ENCODE peak calls at places on chromosomes 1 and 21, in seven cellular contexts. One of them, this sample, is unnamed.

GRCh38 chr1:44406761-44407429 is 1.8 kb downstream of the RNF220 start:
- ATAC-seq in SK-N-SH treated with all-trans-retinoic acid at 6 μM for 48 hours: peak; percentile 7
- ATAC-seq in activated B cell treated with CpG ODN at 0.5 μM for 24 hours: peak; percentile 35
- ATAC-seq in esophagus mucosa: peak; percentile 43
- ATAC-seq in activated CD8-positive, alpha-beta T cell treated with anti-CD3 and anti-CD28 coated beads, Interleukin-2, amount 10 ng/mL, durations not matched to agents 7 days and 5 days: peak; percentile 10
- ATAC-seq in RWPE2: peak; percentile 24
- ATAC-seq in upper lobe of left lung: peak; percentile 46
- ATAC-seq in this sample: peak; percentile 20

GRCh38 chr1:31183927-31184554 is 55.6 kb downstream of the NKAIN1 start:
- ATAC-seq in SK-N-SH treated with all-trans-retinoic acid at 6 μM for 48 hours: peak; percentile 58
- ATAC-seq in activated B cell treated with CpG ODN at 0.5 μM for 24 hours: peak; percentile 32
- ATAC-seq in esophagus mucosa: no peak
- ATAC-seq in activated CD8-positive, alpha-beta T cell treated with anti-CD3 and anti-CD28 coated beads, Interleukin-2, amount 10 ng/mL, durations not matched to agents 7 days and 5 days: no peak
- ATAC-seq in RWPE2: no peak
- ATAC-seq in upper lobe of left lung: no peak
- ATAC-seq in this sample: no peak

GRCh38 chr21:44391345-44392091 is 38.1 kb downstream of the TRPM2 start:
- ATAC-seq in SK-N-SH treated with all-trans-retinoic acid at 6 μM for 48 hours: no peak
- ATAC-seq in activated B cell treated with CpG ODN at 0.5 μM for 24 hours: peak; percentile 34
- ATAC-seq in esophagus mucosa: no peak
- ATAC-seq in activated CD8-positive, alpha-beta T cell treated with anti-CD3 and anti-CD28 coated beads, Interleukin-2, amount 10 ng/mL, durations not matched to agents 7 days and 5 days: no peak
- ATAC-seq in RWPE2: no peak
- ATAC-seq in upper lobe of left lung: peak; percentile 44
- ATAC-seq in this sample: no peak

GRCh38 chr1:3514404-3514803 is 59.9 kb downstream of the ARHGEF16 start:
- ATAC-seq in SK-N-SH treated with all-trans-retinoic acid at 6 μM for 48 hours: no peak
- ATAC-seq in activated B cell treated with CpG ODN at 0.5 μM for 24 hours: no peak
- ATAC-seq in esophagus mucosa: no peak
- ATAC-seq in activated CD8-positive, alpha-beta T cell treated with anti-CD3 and anti-CD28 coated beads, Interleukin-2, amount 10 ng/mL, durations not matched to agents 7 days and 5 days: no peak
- ATAC-seq in RWPE2: no peak
- ATAC-seq in upper lobe of left lung: no peak
- ATAC-seq in this sample: no peak

GRCh38 chr1:29121516-29121937 is 2.2 kb downstream of the TMEM200B start:
- ATAC-seq in SK-N-SH treated with all-trans-retinoic acid at 6 μM for 48 hours: no peak
- ATAC-seq in activated B cell treated with CpG ODN at 0.5 μM for 24 hours: no peak
- ATAC-seq in esophagus mucosa: no peak
- ATAC-seq in activated CD8-positive, alpha-beta T cell treated with anti-CD3 and anti-CD28 coated beads, Interleukin-2, amount 10 ng/mL, durations not matched to agents 7 days and 5 days: peak; percentile 16
- ATAC-seq in RWPE2: no peak
- ATAC-seq in upper lobe of left lung: no peak
- ATAC-seq in this sample: no peak

GRCh38 chr1:67759692-67760029 is 73.6 kb downstream of the GNG12 start:
- ATAC-seq in SK-N-SH treated with all-trans-retinoic acid at 6 μM for 48 hours: peak; percentile 59
- ATAC-seq in activated B cell treated with CpG ODN at 0.5 μM for 24 hours: no peak
- ATAC-seq in esophagus mucosa: no peak
- ATAC-seq in activated CD8-positive, alpha-beta T cell treated with anti-CD3 and anti-CD28 coated beads, Interleukin-2, amount 10 ng/mL, durations not matched to agents 7 days and 5 days: no peak
- ATAC-seq in RWPE2: no peak
- ATAC-seq in upper lobe of left lung: no peak
- ATAC-seq in this sample: no peak

GRCh38 chr1:206970406-206970805 is at the start of gene FCAMR:
- ATAC-seq in SK-N-SH treated with all-trans-retinoic acid at 6 μM for 48 hours: no peak
- ATAC-seq in activated B cell treated with CpG ODN at 0.5 μM for 24 hours: no peak
- ATAC-seq in esophagus mucosa: no peak
- ATAC-seq in activated CD8-positive, alpha-beta T cell treated with anti-CD3 and anti-CD28 coated beads, Interleukin-2, amount 10 ng/mL, durations not matched to agents 7 days and 5 days: no peak
- ATAC-seq in RWPE2: no peak
- ATAC-seq in upper lobe of left lung: no peak
- ATAC-seq in this sample: no peak

GRCh38 chr1:179351281-179351680 is 14.5 kb upstream of the AXDND1 start:
- ATAC-seq in SK-N-SH treated with all-trans-retinoic acid at 6 μM for 48 hours: no peak
- ATAC-seq in activated B cell treated with CpG ODN at 0.5 μM for 24 hours: no peak
- ATAC-seq in esophagus mucosa: no peak
- ATAC-seq in activated CD8-positive, alpha-beta T cell treated with anti-CD3 and anti-CD28 coated beads, Interleukin-2, amount 10 ng/mL, durations not matched to agents 7 days and 5 days: no peak
- ATAC-seq in RWPE2: no peak
- ATAC-seq in upper lobe of left lung: no peak
- ATAC-seq in this sample: peak; percentile 75

GRCh38 chr1:19439464-19440171 is 45.7 kb downstream of the CAPZB start:
- ATAC-seq in SK-N-SH treated with all-trans-retinoic acid at 6 μM for 48 hours: peak; percentile 67
- ATAC-seq in activated B cell treated with CpG ODN at 0.5 μM for 24 hours: peak; percentile 54
- ATAC-seq in esophagus mucosa: no peak
- ATAC-seq in activated CD8-positive, alpha-beta T cell treated with anti-CD3 and anti-CD28 coated beads, Interleukin-2, amount 10 ng/mL, durations not matched to agents 7 days and 5 days: peak; percentile 59
- ATAC-seq in RWPE2: no peak
- ATAC-seq in upper lobe of left lung: no peak
- ATAC-seq in this sample: no peak

GRCh38 chr1:19754482-19754881 is 45.2 kb downstream of the TMCO4 start:
- ATAC-seq in SK-N-SH treated with all-trans-retinoic acid at 6 μM for 48 hours: no peak
- ATAC-seq in activated B cell treated with CpG ODN at 0.5 μM for 24 hours: no peak
- ATAC-seq in esophagus mucosa: peak; percentile 76
- ATAC-seq in activated CD8-positive, alpha-beta T cell treated with anti-CD3 and anti-CD28 coated beads, Interleukin-2, amount 10 ng/mL, durations not matched to agents 7 days and 5 days: no peak
- ATAC-seq in RWPE2: peak; percentile 69
- ATAC-seq in upper lobe of left lung: no peak
- ATAC-seq in this sample: no peak

GRCh38 chr1:6809461-6809860 is 24.2 kb downstream of the CAMTA1 start:
- ATAC-seq in SK-N-SH treated with all-trans-retinoic acid at 6 μM for 48 hours: no peak
- ATAC-seq in activated B cell treated with CpG ODN at 0.5 μM for 24 hours: no peak
- ATAC-seq in esophagus mucosa: no peak
- ATAC-seq in activated CD8-positive, alpha-beta T cell treated with anti-CD3 and anti-CD28 coated beads, Interleukin-2, amount 10 ng/mL, durations not matched to agents 7 days and 5 days: no peak
- ATAC-seq in RWPE2: no peak
- ATAC-seq in upper lobe of left lung: no peak
- ATAC-seq in this sample: no peak

GRCh38 chr1:64686828-64687724 is 57.8 kb upstream of the RAVER2 start:
- ATAC-seq in SK-N-SH treated with all-trans-retinoic acid at 6 μM for 48 hours: peak; percentile 87
- ATAC-seq in activated B cell treated with CpG ODN at 0.5 μM for 24 hours: peak; percentile 64
- ATAC-seq in esophagus mucosa: peak; percentile 76
- ATAC-seq in activated CD8-positive, alpha-beta T cell treated with anti-CD3 and anti-CD28 coated beads, Interleukin-2, amount 10 ng/mL, durations not matched to agents 7 days and 5 days: no peak
- ATAC-seq in RWPE2: peak; percentile 76
- ATAC-seq in upper lobe of left lung: peak; percentile 84
- ATAC-seq in this sample: peak; percentile 38

GRCh38 chr1:61921435-61921834 is 179.2 kb downstream of the PATJ start:
- ATAC-seq in SK-N-SH treated with all-trans-retinoic acid at 6 μM for 48 hours: no peak
- ATAC-seq in activated B cell treated with CpG ODN at 0.5 μM for 24 hours: no peak
- ATAC-seq in esophagus mucosa: no peak
- ATAC-seq in activated CD8-positive, alpha-beta T cell treated with anti-CD3 and anti-CD28 coated beads, Interleukin-2, amount 10 ng/mL, durations not matched to agents 7 days and 5 days: no peak
- ATAC-seq in RWPE2: no peak
- ATAC-seq in upper lobe of left lung: no peak
- ATAC-seq in this sample: no peak

GRCh38 chr1:228081578-228082259 is 789 bp upstream of the ARF1 start:
- ATAC-seq in SK-N-SH treated with all-trans-retinoic acid at 6 μM for 48 hours: peak; percentile 33
- ATAC-seq in activated B cell treated with CpG ODN at 0.5 μM for 24 hours: no peak
- ATAC-seq in esophagus mucosa: peak; percentile 9
- ATAC-seq in activated CD8-positive, alpha-beta T cell treated with anti-CD3 and anti-CD28 coated beads, Interleukin-2, amount 10 ng/mL, durations not matched to agents 7 days and 5 days: peak; percentile 9
- ATAC-seq in RWPE2: peak; percentile 26
- ATAC-seq in upper lobe of left lung: peak; percentile 23
- ATAC-seq in this sample: peak; percentile 33

GRCh38 chr1:51487628-51488027 is 31.4 kb downstream of the EPS15 start:
- ATAC-seq in SK-N-SH treated with all-trans-retinoic acid at 6 μM for 48 hours: no peak
- ATAC-seq in activated B cell treated with CpG ODN at 0.5 μM for 24 hours: no peak
- ATAC-seq in esophagus mucosa: no peak
- ATAC-seq in activated CD8-positive, alpha-beta T cell treated with anti-CD3 and anti-CD28 coated beads, Interleukin-2, amount 10 ng/mL, durations not matched to agents 7 days and 5 days: no peak
- ATAC-seq in RWPE2: no peak
- ATAC-seq in upper lobe of left lung: no peak
- ATAC-seq in this sample: no peak

GRCh38 chr1:48026275-48026674 is 29.1 kb upstream of the TRABD2B start:
- ATAC-seq in SK-N-SH treated with all-trans-retinoic acid at 6 μM for 48 hours: no peak
- ATAC-seq in activated B cell treated with CpG ODN at 0.5 μM for 24 hours: no peak
- ATAC-seq in esophagus mucosa: peak; percentile 90
- ATAC-seq in activated CD8-positive, alpha-beta T cell treated with anti-CD3 and anti-CD28 coated beads, Interleukin-2, amount 10 ng/mL, durations not matched to agents 7 days and 5 days: no peak
- ATAC-seq in RWPE2: peak; percentile 83
- ATAC-seq in upper lobe of left lung: no peak
- ATAC-seq in this sample: no peak

GRCh38 chr1:157134442-157134841 is 3.8 kb downstream of the ETV3 start:
- ATAC-seq in SK-N-SH treated with all-trans-retinoic acid at 6 μM for 48 hours: no peak
- ATAC-seq in activated B cell treated with CpG ODN at 0.5 μM for 24 hours: no peak
- ATAC-seq in esophagus mucosa: no peak
- ATAC-seq in activated CD8-positive, alpha-beta T cell treated with anti-CD3 and anti-CD28 coated beads, Interleukin-2, amount 10 ng/mL, durations not matched to agents 7 days and 5 days: no peak
- ATAC-seq in RWPE2: no peak
- ATAC-seq in upper lobe of left lung: no peak
- ATAC-seq in this sample: no peak

GRCh38 chr1:216807696-216808095 is 84.5 kb upstream of the ESRRG start:
- ATAC-seq in SK-N-SH treated with all-trans-retinoic acid at 6 μM for 48 hours: no peak
- ATAC-seq in activated B cell treated with CpG ODN at 0.5 μM for 24 hours: no peak
- ATAC-seq in esophagus mucosa: no peak
- ATAC-seq in activated CD8-positive, alpha-beta T cell treated with anti-CD3 and anti-CD28 coated beads, Interleukin-2, amount 10 ng/mL, durations not matched to agents 7 days and 5 days: no peak
- ATAC-seq in RWPE2: no peak
- ATAC-seq in upper lobe of left lung: no peak
- ATAC-seq in this sample: no peak

GRCh38 chr1:68141079-68141800 is 90.8 kb upstream of the DIRAS3 start:
- ATAC-seq in SK-N-SH treated with all-trans-retinoic acid at 6 μM for 48 hours: no peak
- ATAC-seq in activated B cell treated with CpG ODN at 0.5 μM for 24 hours: no peak
- ATAC-seq in esophagus mucosa: no peak
- ATAC-seq in activated CD8-positive, alpha-beta T cell treated with anti-CD3 and anti-CD28 coated beads, Interleukin-2, amount 10 ng/mL, durations not matched to agents 7 days and 5 days: no peak
- ATAC-seq in RWPE2: no peak
- ATAC-seq in upper lobe of left lung: peak; percentile 53
- ATAC-seq in this sample: no peak

GRCh38 chr1:165762725-165763124 is 5.9 kb downstream of the TMCO1 start:
- ATAC-seq in SK-N-SH treated with all-trans-retinoic acid at 6 μM for 48 hours: no peak
- ATAC-seq in activated B cell treated with CpG ODN at 0.5 μM for 24 hours: no peak
- ATAC-seq in esophagus mucosa: no peak
- ATAC-seq in activated CD8-positive, alpha-beta T cell treated with anti-CD3 and anti-CD28 coated beads, Interleukin-2, amount 10 ng/mL, durations not matched to agents 7 days and 5 days: no peak
- ATAC-seq in RWPE2: no peak
- ATAC-seq in upper lobe of left lung: no peak
- ATAC-seq in this sample: no peak

GRCh38 chr1:198761859-198762616 is 123.2 kb downstream of the PTPRC start:
- ATAC-seq in SK-N-SH treated with all-trans-retinoic acid at 6 μM for 48 hours: no peak
- ATAC-seq in activated B cell treated with CpG ODN at 0.5 μM for 24 hours: peak; percentile 10
- ATAC-seq in esophagus mucosa: no peak
- ATAC-seq in activated CD8-positive, alpha-beta T cell treated with anti-CD3 and anti-CD28 coated beads, Interleukin-2, amount 10 ng/mL, durations not matched to agents 7 days and 5 days: peak; percentile 22
- ATAC-seq in RWPE2: no peak
- ATAC-seq in upper lobe of left lung: no peak
- ATAC-seq in this sample: no peak

GRCh38 chr1:64960731-64961130 is 5.6 kb downstream of the JAK1 start:
- ATAC-seq in SK-N-SH treated with all-trans-retinoic acid at 6 μM for 48 hours: no peak
- ATAC-seq in activated B cell treated with CpG ODN at 0.5 μM for 24 hours: peak; percentile 35
- ATAC-seq in esophagus mucosa: no peak
- ATAC-seq in activated CD8-positive, alpha-beta T cell treated with anti-CD3 and anti-CD28 coated beads, Interleukin-2, amount 10 ng/mL, durations not matched to agents 7 days and 5 days: no peak
- ATAC-seq in RWPE2: no peak
- ATAC-seq in upper lobe of left lung: no peak
- ATAC-seq in this sample: peak; percentile 65

GRCh38 chr1:9145021-9145668 is 16.2 kb upstream of the GPR157 start:
- ATAC-seq in SK-N-SH treated with all-trans-retinoic acid at 6 μM for 48 hours: peak; percentile 51
- ATAC-seq in activated B cell treated with CpG ODN at 0.5 μM for 24 hours: no peak
- ATAC-seq in esophagus mucosa: peak; percentile 77
- ATAC-seq in activated CD8-positive, alpha-beta T cell treated with anti-CD3 and anti-CD28 coated beads, Interleukin-2, amount 10 ng/mL, durations not matched to agents 7 days and 5 days: no peak
- ATAC-seq in RWPE2: peak; percentile 72
- ATAC-seq in upper lobe of left lung: no peak
- ATAC-seq in this sample: peak; percentile 95

GRCh38 chr1:207848234-207848633 is 62.7 kb downstream of the CD34 start:
- ATAC-seq in SK-N-SH treated with all-trans-retinoic acid at 6 μM for 48 hours: peak; percentile 43
- ATAC-seq in activated B cell treated with CpG ODN at 0.5 μM for 24 hours: peak; percentile 52
- ATAC-seq in esophagus mucosa: peak; percentile 97
- ATAC-seq in activated CD8-positive, alpha-beta T cell treated with anti-CD3 and anti-CD28 coated beads, Interleukin-2, amount 10 ng/mL, durations not matched to agents 7 days and 5 days: peak; percentile 70
- ATAC-seq in RWPE2: peak; percentile 97
- ATAC-seq in upper lobe of left lung: peak; percentile 90
- ATAC-seq in this sample: peak; percentile 99

GRCh38 chr1:2088434-2088833 is 38.2 kb downstream of the PRKCZ start:
- ATAC-seq in SK-N-SH treated with all-trans-retinoic acid at 6 μM for 48 hours: no peak
- ATAC-seq in activated B cell treated with CpG ODN at 0.5 μM for 24 hours: no peak
- ATAC-seq in esophagus mucosa: no peak
- ATAC-seq in activated CD8-positive, alpha-beta T cell treated with anti-CD3 and anti-CD28 coated beads, Interleukin-2, amount 10 ng/mL, durations not matched to agents 7 days and 5 days: no peak
- ATAC-seq in RWPE2: no peak
- ATAC-seq in upper lobe of left lung: no peak
- ATAC-seq in this sample: no peak

GRCh38 chr1:164617607-164618564 is 58.9 kb downstream of the PBX1 start:
- ATAC-seq in SK-N-SH treated with all-trans-retinoic acid at 6 μM for 48 hours: peak; percentile 78
- ATAC-seq in activated B cell treated with CpG ODN at 0.5 μM for 24 hours: no peak
- ATAC-seq in esophagus mucosa: no peak
- ATAC-seq in activated CD8-positive, alpha-beta T cell treated with anti-CD3 and anti-CD28 coated beads, Interleukin-2, amount 10 ng/mL, durations not matched to agents 7 days and 5 days: no peak
- ATAC-seq in RWPE2: no peak
- ATAC-seq in upper lobe of left lung: peak; percentile 14
- ATAC-seq in this sample: no peak

GRCh38 chr1:162475089-162475488 is 22.5 kb upstream of the UHMK1 start:
- ATAC-seq in SK-N-SH treated with all-trans-retinoic acid at 6 μM for 48 hours: no peak
- ATAC-seq in activated B cell treated with CpG ODN at 0.5 μM for 24 hours: no peak
- ATAC-seq in esophagus mucosa: peak; percentile 36
- ATAC-seq in activated CD8-positive, alpha-beta T cell treated with anti-CD3 and anti-CD28 coated beads, Interleukin-2, amount 10 ng/mL, durations not matched to agents 7 days and 5 days: no peak
- ATAC-seq in RWPE2: no peak
- ATAC-seq in upper lobe of left lung: no peak
- ATAC-seq in this sample: no peak

GRCh38 chr1:152870831-152871730 is 7.0 kb upstream of the SMCP start:
- ATAC-seq in SK-N-SH treated with all-trans-retinoic acid at 6 μM for 48 hours: peak; percentile 87
- ATAC-seq in activated B cell treated with CpG ODN at 0.5 μM for 24 hours: no peak
- ATAC-seq in esophagus mucosa: peak; percentile 73
- ATAC-seq in activated CD8-positive, alpha-beta T cell treated with anti-CD3 and anti-CD28 coated beads, Interleukin-2, amount 10 ng/mL, durations not matched to agents 7 days and 5 days: no peak
- ATAC-seq in RWPE2: peak; percentile 86
- ATAC-seq in upper lobe of left lung: no peak
- ATAC-seq in this sample: no peak

GRCh38 chr1:184486761-184487445 is 100.1 kb downstream of the C1orf21 start:
- ATAC-seq in SK-N-SH treated with all-trans-retinoic acid at 6 μM for 48 hours: no peak
- ATAC-seq in activated B cell treated with CpG ODN at 0.5 μM for 24 hours: no peak
- ATAC-seq in esophagus mucosa: no peak
- ATAC-seq in activated CD8-positive, alpha-beta T cell treated with anti-CD3 and anti-CD28 coated beads, Interleukin-2, amount 10 ng/mL, durations not matched to agents 7 days and 5 days: no peak
- ATAC-seq in RWPE2: no peak
- ATAC-seq in upper lobe of left lung: no peak
- ATAC-seq in this sample: no peak

GRCh38 chr21:26100573-26100972 is 70.0 kb downstream of the APP start:
- ATAC-seq in SK-N-SH treated with all-trans-retinoic acid at 6 μM for 48 hours: no peak
- ATAC-seq in activated B cell treated with CpG ODN at 0.5 μM for 24 hours: no peak
- ATAC-seq in esophagus mucosa: no peak
- ATAC-seq in activated CD8-positive, alpha-beta T cell treated with anti-CD3 and anti-CD28 coated beads, Interleukin-2, amount 10 ng/mL, durations not matched to agents 7 days and 5 days: no peak
- ATAC-seq in RWPE2: no peak
- ATAC-seq in upper lobe of left lung: no peak
- ATAC-seq in this sample: no peak

GRCh38 chr1:72101840-72102632 is 180.3 kb downstream of the NEGR1 start:
- ATAC-seq in SK-N-SH treated with all-trans-retinoic acid at 6 μM for 48 hours: no peak
- ATAC-seq in activated B cell treated with CpG ODN at 0.5 μM for 24 hours: no peak
- ATAC-seq in esophagus mucosa: no peak
- ATAC-seq in activated CD8-positive, alpha-beta T cell treated with anti-CD3 and anti-CD28 coated beads, Interleukin-2, amount 10 ng/mL, durations not matched to agents 7 days and 5 days: no peak
- ATAC-seq in RWPE2: no peak
- ATAC-seq in upper lobe of left lung: no peak
- ATAC-seq in this sample: no peak

GRCh38 chr1:156546267-156546666 is 26.1 kb downstream of the IQGAP3 start:
- ATAC-seq in SK-N-SH treated with all-trans-retinoic acid at 6 μM for 48 hours: no peak
- ATAC-seq in activated B cell treated with CpG ODN at 0.5 μM for 24 hours: no peak
- ATAC-seq in esophagus mucosa: no peak
- ATAC-seq in activated CD8-positive, alpha-beta T cell treated with anti-CD3 and anti-CD28 coated beads, Interleukin-2, amount 10 ng/mL, durations not matched to agents 7 days and 5 days: no peak
- ATAC-seq in RWPE2: no peak
- ATAC-seq in upper lobe of left lung: no peak
- ATAC-seq in this sample: no peak